ENCODE peak calls at places on chromosomes 6 and 20, in nine cellular contexts. K, O, C, Y, Z, H, T, V and P are unnamed samples.
A peak's percentile ranks its signal among the peaks of the same experiment; 100 is the strongest.

GRCh38 chr6:148599967-148600426 is 146.8 kb upstream of the UST start:
- DNase-seq in K (no peak), O (no peak), C (no peak), Y (no peak), Z (no peak), H (no peak), T (no peak), V (no peak), P (no peak)

GRCh38 chr6:7953753-7954152 is 43.2 kb upstream of the TXNDC5 start:
- DNase-seq in K (no peak), O (no peak), C (no peak), Y (no peak), Z (no peak), H (no peak), T (no peak), V (no peak), P (no peak)

GRCh38 chr20:19073584-19074198 is 138.8 kb upstream of the SLC24A3 start:
- DNase-seq in K (no peak), O (no peak), C (no peak), Y (no peak), Z (no peak), H (no peak), T (no peak), V (no peak), P (peak; percentile 35)

GRCh38 chr20:62697468-62697912 is 11.1 kb upstream of the NTSR1 start:
- DNase-seq in K (no peak), O (no peak), C (no peak), Y (no peak), Z (no peak), H (no peak), T (no peak), V (no peak), P (no peak)

GRCh38 chr20:51036226-51036625 is 13.3 kb upstream of the KCNG1 start:
- DNase-seq in K (no peak), O (no peak), C (no peak), Y (no peak), Z (no peak), H (no peak), T (no peak), V (no peak), P (no peak)

GRCh38 chr6:166908812-166909211 is 47.5 kb downstream of the RNASET2 start:
- DNase-seq in K (no peak), O (no peak), C (no peak), Y (no peak), Z (peak; percentile 3), H (no peak), T (no peak), V (no peak), P (no peak)

GRCh38 chr6:52662031-52662430 is 8.9 kb upstream of the TMEM14A start:
- DNase-seq in K (no peak), O (no peak), C (no peak), Y (no peak), Z (no peak), H (no peak), T (no peak), V (no peak), P (no peak)

GRCh38 chr6:149482542-149483261 is 2.1 kb downstream of the ZC3H12D start:
- DNase-seq in K (no peak), O (no peak), C (no peak), Y (no peak), Z (no peak), H (no peak), T (no peak), V (no peak), P (peak; percentile 50)

GRCh38 chr6:16064687-16065086 is 64.2 kb upstream of the MYLIP start:
- DNase-seq in K (no peak), O (no peak), C (no peak), Y (no peak), Z (no peak), H (no peak), T (no peak), V (no peak), P (no peak)

GRCh38 chr6:166566026-166567011 is 20.2 kb downstream of the RAMACL start:
- DNase-seq in K (no peak), O (no peak), C (no peak), Y (no peak), Z (no peak), H (no peak), T (no peak), V (no peak), P (no peak)

GRCh38 chr20:1524004-1524403 is 32.8 kb upstream of the SIRPB2 start:
- DNase-seq in K (no peak), O (no peak), C (no peak), Y (no peak), Z (no peak), H (no peak), T (no peak), V (no peak), P (no peak)

GRCh38 chr6:154615483-154616025 is 105.1 kb upstream of the CNKSR3 start:
- DNase-seq in K (peak; percentile 31), O (peak; percentile 87), C (peak; percentile 81), Y (peak; percentile 80), Z (no peak), H (peak; percentile 76), T (peak; percentile 73), V (no peak), P (no peak)

GRCh38 chr6:100130630-100131029 is 136.6 kb upstream of the MCHR2 start:
- DNase-seq in K (no peak), O (no peak), C (no peak), Y (no peak), Z (no peak), H (no peak), T (no peak), V (no peak), P (no peak)

GRCh38 chr6:30311101-30311500 is 15.6 kb upstream of the TRIM39 start:
- DNase-seq in K (no peak), O (no peak), C (no peak), Y (no peak), Z (no peak), H (peak; percentile 2), T (no peak), V (no peak), P (no peak)

GRCh38 chr6:80333342-80333741 is 226.9 kb downstream of the BCKDHB start:
- DNase-seq in K (no peak), O (no peak), C (no peak), Y (no peak), Z (no peak), H (no peak), T (no peak), V (no peak), P (no peak)

GRCh38 chr20:36209921-36210320 is 26.4 kb upstream of the AAR2 start:
- DNase-seq in K (no peak), O (no peak), C (no peak), Y (no peak), Z (no peak), H (no peak), T (no peak), V (no peak), P (no peak)

GRCh38 chr20:35954907-35955251 is 577 bp upstream of the SCAND1 start:
- DNase-seq in K (no peak), O (peak; percentile 55), C (peak; percentile 45), Y (no peak), Z (no peak), H (peak; percentile 35), T (no peak), V (no peak), P (peak; percentile 55)

GRCh38 chr6:138226011-138226410 is 7.7 kb upstream of the PBOV1 start:
- DNase-seq in K (no peak), O (no peak), C (no peak), Y (no peak), Z (no peak), H (no peak), T (no peak), V (no peak), P (no peak)

GRCh38 chr6:151291145-151292055 is 51.6 kb downstream of the AKAP12 start:
- DNase-seq in K (no peak), O (peak; percentile 96), C (no peak), Y (peak; percentile 40), Z (no peak), H (peak; percentile 88), T (peak; percentile 66), V (no peak), P (no peak)

GRCh38 chr6:31764239-31764638 is 1.8 kb downstream of the SAPCD1 start:
- DNase-seq in K (no peak), O (no peak), C (no peak), Y (no peak), Z (no peak), H (no peak), T (no peak), V (no peak), P (no peak)

GRCh38 chr6:117496383-117496990 is 14.0 kb downstream of the DCBLD1 start:
- DNase-seq in K (no peak), O (peak; percentile 47), C (no peak), Y (no peak), Z (no peak), H (peak; percentile 94), T (no peak), V (no peak), P (peak; percentile 16)

GRCh38 chr6:100657678-100658330 is 193.1 kb upstream of the SIM1 start:
- DNase-seq in K (peak; percentile 9), O (peak; percentile 50), C (peak; percentile 19), Y (no peak), Z (no peak), H (peak; percentile 9), T (no peak), V (no peak), P (peak; percentile 18)

GRCh38 chr20:38452880-38453624 is 17.9 kb upstream of the SNHG17 start:
- DNase-seq in K (peak; percentile 57), O (peak; percentile 76), C (no peak), Y (no peak), Z (no peak), H (peak; percentile 85), T (no peak), V (no peak), P (no peak)

GRCh38 chr6:168129292-168130167 is 50.5 kb upstream of the FRMD1 start:
- DNase-seq in K (no peak), O (no peak), C (no peak), Y (no peak), Z (no peak), H (no peak), T (no peak), V (no peak), P (no peak)

GRCh38 chr6:125918230-125918629 is 38.3 kb upstream of the HINT3 start:
- DNase-seq in K (no peak), O (no peak), C (no peak), Y (no peak), Z (no peak), H (no peak), T (no peak), V (no peak), P (no peak)